ENCODE peak calls at places on chromosomes 16 and 17, in four cellular contexts. One of them, this sample, is unnamed.

GRCh38 chr17:19290047-19290705 is 53.0 kb downstream of the EPN2 start:
- DNase-seq in aorta: no peak
- DNase-seq in activated T-cell treated with anti-CD3 and anti-CD28 coated beads, Interleukin-2, amount 50 U/mL, for 72 hours: no peak
- DNase-seq in NCI-H1048: no peak
- DNase-seq in this sample: no peak

GRCh38 chr17:75631353-75631752 is 1.9 kb upstream of the SMIM5 start:
- DNase-seq in NCI-H1048: no peak
- DNase-seq in activated T-cell treated with anti-CD3 and anti-CD28 coated beads, Interleukin-2, amount 50 U/mL, for 72 hours: no peak
- DNase-seq in aorta: peak
- DNase-seq in this sample: no peak

GRCh38 chr17:1412185-1413110 is 12.4 kb upstream of the YWHAE start:
- DNase-seq in NCI-H1048: no peak
- DNase-seq in aorta: peak
- DNase-seq in activated T-cell treated with anti-CD3 and anti-CD28 coated beads, Interleukin-2, amount 50 U/mL, for 72 hours: no peak
- DNase-seq in this sample: no peak

GRCh38 chr17:46898364-46898763 is 24.6 kb upstream of the GOSR2 start:
- DNase-seq in aorta: no peak
- DNase-seq in activated T-cell treated with anti-CD3 and anti-CD28 coated beads, Interleukin-2, amount 50 U/mL, for 72 hours: no peak
- DNase-seq in NCI-H1048: no peak
- DNase-seq in this sample: no peak

GRCh38 chr16:77324727-77325126 is 110.1 kb downstream of the ADAMTS18 start:
- DNase-seq in activated T-cell treated with anti-CD3 and anti-CD28 coated beads, Interleukin-2, amount 50 U/mL, for 72 hours: no peak
- DNase-seq in NCI-H1048: no peak
- DNase-seq in aorta: no peak
- DNase-seq in this sample: no peak

GRCh38 chr16:66275795-66276428 is 90.6 kb upstream of the CDH5 start:
- DNase-seq in activated T-cell treated with anti-CD3 and anti-CD28 coated beads, Interleukin-2, amount 50 U/mL, for 72 hours: no peak
- DNase-seq in NCI-H1048: no peak
- DNase-seq in aorta: no peak
- DNase-seq in this sample: peak

GRCh38 chr17:17886253-17886652 is 49.5 kb upstream of the SREBF1 start:
- DNase-seq in aorta: no peak
- DNase-seq in activated T-cell treated with anti-CD3 and anti-CD28 coated beads, Interleukin-2, amount 50 U/mL, for 72 hours: no peak
- DNase-seq in NCI-H1048: no peak
- DNase-seq in this sample: no peak

GRCh38 chr16:70658921-70659320 is 12.6 kb downstream of the IL34 start:
- DNase-seq in aorta: peak
- DNase-seq in NCI-H1048: no peak
- DNase-seq in activated T-cell treated with anti-CD3 and anti-CD28 coated beads, Interleukin-2, amount 50 U/mL, for 72 hours: no peak
- DNase-seq in this sample: no peak

GRCh38 chr17:68087851-68088250 is 52.3 kb downstream of the KPNA2 start:
- DNase-seq in aorta: no peak
- DNase-seq in activated T-cell treated with anti-CD3 and anti-CD28 coated beads, Interleukin-2, amount 50 U/mL, for 72 hours: no peak
- DNase-seq in NCI-H1048: no peak
- DNase-seq in this sample: no peak

GRCh38 chr17:27760069-27760885 is 40.1 kb downstream of the NOS2 start:
- DNase-seq in NCI-H1048: no peak
- DNase-seq in activated T-cell treated with anti-CD3 and anti-CD28 coated beads, Interleukin-2, amount 50 U/mL, for 72 hours: peak
- DNase-seq in aorta: peak
- DNase-seq in this sample: peak

GRCh38 chr17:58525239-58525638 is 10.8 kb upstream of the MTMR4 start:
- DNase-seq in NCI-H1048: no peak
- DNase-seq in activated T-cell treated with anti-CD3 and anti-CD28 coated beads, Interleukin-2, amount 50 U/mL, for 72 hours: no peak
- DNase-seq in aorta: peak
- DNase-seq in this sample: no peak

GRCh38 chr16:86914850-86915717 is 336.7 kb downstream of the FOXL1 start:
- DNase-seq in aorta: no peak
- DNase-seq in NCI-H1048: no peak
- DNase-seq in activated T-cell treated with anti-CD3 and anti-CD28 coated beads, Interleukin-2, amount 50 U/mL, for 72 hours: no peak
- DNase-seq in this sample: no peak

GRCh38 chr16:68786685-68787418 is 49.8 kb downstream of the CDH1 start:
- DNase-seq in aorta: no peak
- DNase-seq in activated T-cell treated with anti-CD3 and anti-CD28 coated beads, Interleukin-2, amount 50 U/mL, for 72 hours: no peak
- DNase-seq in NCI-H1048: no peak
- DNase-seq in this sample: no peak

GRCh38 chr17:77741109-77741508 is 217.4 kb upstream of the TNRC6C start:
- DNase-seq in aorta: no peak
- DNase-seq in activated T-cell treated with anti-CD3 and anti-CD28 coated beads, Interleukin-2, amount 50 U/mL, for 72 hours: peak
- DNase-seq in NCI-H1048: no peak
- DNase-seq in this sample: no peak

GRCh38 chr17:1661045-1661444 is 11.4 kb upstream of the RILP start:
- DNase-seq in activated T-cell treated with anti-CD3 and anti-CD28 coated beads, Interleukin-2, amount 50 U/mL, for 72 hours: no peak
- DNase-seq in aorta: no peak
- DNase-seq in NCI-H1048: no peak
- DNase-seq in this sample: no peak

GRCh38 chr17:73338050-73338491 is 26.3 kb upstream of the CDC42EP4 start:
- DNase-seq in NCI-H1048: no peak
- DNase-seq in activated T-cell treated with anti-CD3 and anti-CD28 coated beads, Interleukin-2, amount 50 U/mL, for 72 hours: no peak
- DNase-seq in aorta: peak
- DNase-seq in this sample: no peak

GRCh38 chr17:17416400-17417360 is 60.1 kb upstream of the MED9 start:
- DNase-seq in aorta: no peak
- DNase-seq in NCI-H1048: no peak
- DNase-seq in activated T-cell treated with anti-CD3 and anti-CD28 coated beads, Interleukin-2, amount 50 U/mL, for 72 hours: peak
- DNase-seq in this sample: no peak

GRCh38 chr17:76530489-76530814 is 7.1 kb downstream of the CYGB start:
- DNase-seq in NCI-H1048: no peak
- DNase-seq in activated T-cell treated with anti-CD3 and anti-CD28 coated beads, Interleukin-2, amount 50 U/mL, for 72 hours: no peak
- DNase-seq in aorta: no peak
- DNase-seq in this sample: no peak

GRCh38 chr17:61218438-61218837 is 181.2 kb upstream of the TBX2 start:
- DNase-seq in aorta: no peak
- DNase-seq in activated T-cell treated with anti-CD3 and anti-CD28 coated beads, Interleukin-2, amount 50 U/mL, for 72 hours: no peak
- DNase-seq in NCI-H1048: no peak
- DNase-seq in this sample: no peak

GRCh38 chr17:52546990-52547389 is 388.5 kb upstream of the CA10 start:
- DNase-seq in aorta: no peak
- DNase-seq in NCI-H1048: no peak
- DNase-seq in activated T-cell treated with anti-CD3 and anti-CD28 coated beads, Interleukin-2, amount 50 U/mL, for 72 hours: no peak
- DNase-seq in this sample: no peak

GRCh38 chr17:80991645-80992076 is at the start of gene CHMP6:
- DNase-seq in NCI-H1048: peak
- DNase-seq in aorta: peak
- DNase-seq in activated T-cell treated with anti-CD3 and anti-CD28 coated beads, Interleukin-2, amount 50 U/mL, for 72 hours: peak
- DNase-seq in this sample: peak

GRCh38 chr17:65447823-65448222 is 113.6 kb downstream of the AXIN2 start:
- DNase-seq in NCI-H1048: no peak
- DNase-seq in aorta: no peak
- DNase-seq in activated T-cell treated with anti-CD3 and anti-CD28 coated beads, Interleukin-2, amount 50 U/mL, for 72 hours: no peak
- DNase-seq in this sample: no peak

GRCh38 chr17:57629470-57629869 is 115.6 kb downstream of the CCDC182 start:
- DNase-seq in NCI-H1048: no peak
- DNase-seq in activated T-cell treated with anti-CD3 and anti-CD28 coated beads, Interleukin-2, amount 50 U/mL, for 72 hours: no peak
- DNase-seq in aorta: no peak
- DNase-seq in this sample: peak

GRCh38 chr17:10428781-10429180 is 7.0 kb upstream of the MYH8 start:
- DNase-seq in aorta: no peak
- DNase-seq in activated T-cell treated with anti-CD3 and anti-CD28 coated beads, Interleukin-2, amount 50 U/mL, for 72 hours: no peak
- DNase-seq in NCI-H1048: no peak
- DNase-seq in this sample: no peak

GRCh38 chr16:80062361-80063027 is 462.0 kb upstream of the MAF start:
- DNase-seq in activated T-cell treated with anti-CD3 and anti-CD28 coated beads, Interleukin-2, amount 50 U/mL, for 72 hours: no peak
- DNase-seq in NCI-H1048: no peak
- DNase-seq in aorta: no peak
- DNase-seq in this sample: no peak

GRCh38 chr16:964696-965395 is 5.9 kb downstream of the LMF1 start:
- DNase-seq in activated T-cell treated with anti-CD3 and anti-CD28 coated beads, Interleukin-2, amount 50 U/mL, for 72 hours: peak
- DNase-seq in NCI-H1048: no peak
- DNase-seq in aorta: peak
- DNase-seq in this sample: no peak

GRCh38 chr16:27450836-27451341 is 48.9 kb downstream of the IL21R start:
- DNase-seq in activated T-cell treated with anti-CD3 and anti-CD28 coated beads, Interleukin-2, amount 50 U/mL, for 72 hours: peak
- DNase-seq in NCI-H1048: no peak
- DNase-seq in aorta: no peak
- DNase-seq in this sample: no peak

GRCh38 chr17:57370051-57370581 is 113.8 kb downstream of the MSI2 start:
- DNase-seq in aorta: no peak
- DNase-seq in NCI-H1048: no peak
- DNase-seq in activated T-cell treated with anti-CD3 and anti-CD28 coated beads, Interleukin-2, amount 50 U/mL, for 72 hours: no peak
- DNase-seq in this sample: no peak